ENCODE peak calls at places on chromosomes 3 and 15, in five cellular contexts. One of them, this sample, is unnamed.

GRCh38 chr15:61051570-61052031 is 177.5 kb downstream of the RORA start:
- DNase-seq in A549: peak; percentile 15
- DNase-seq in GM12878: no peak
- DNase-seq in K562: no peak
- DNase-seq in HepG2: peak; percentile 24
- DNase-seq in this sample: peak; percentile 69

GRCh38 chr3:140850210-140850955 is 91.3 kb upstream of the SLC25A36 start:
- DNase-seq in K562: no peak
- DNase-seq in GM12878: no peak
- DNase-seq in A549: no peak
- DNase-seq in HepG2: no peak
- DNase-seq in this sample: no peak

GRCh38 chr15:90553248-90553745 is 23.6 kb downstream of the CRTC3 start:
- DNase-seq in HepG2: no peak
- DNase-seq in A549: no peak
- DNase-seq in K562: no peak
- DNase-seq in GM12878: no peak
- DNase-seq in this sample: no peak

GRCh38 chr3:48521635-48522034 is 17.7 kb upstream of the SHISA5 start:
- DNase-seq in K562: no peak
- DNase-seq in HepG2: no peak
- DNase-seq in GM12878: no peak
- DNase-seq in A549: no peak
- DNase-seq in this sample: no peak

GRCh38 chr3:39499651-39500273 is 32.3 kb downstream of the MOBP start:
- DNase-seq in GM12878: no peak
- DNase-seq in K562: no peak
- DNase-seq in A549: no peak
- DNase-seq in HepG2: peak; percentile 9
- DNase-seq in this sample: no peak

GRCh38 chr15:40313531-40314398 is 6.0 kb upstream of the PLCB2 start:
- DNase-seq in GM12878: no peak
- DNase-seq in HepG2: peak; percentile 53
- DNase-seq in A549: no peak
- DNase-seq in K562: no peak
- DNase-seq in this sample: no peak

GRCh38 chr3:31186041-31186440 is 291.6 kb upstream of the GADL1 start:
- DNase-seq in K562: no peak
- DNase-seq in HepG2: no peak
- DNase-seq in GM12878: no peak
- DNase-seq in A549: no peak
- DNase-seq in this sample: no peak

GRCh38 chr15:70754862-70755261 is 8.5 kb downstream of the UACA start:
- DNase-seq in K562: no peak
- DNase-seq in HepG2: no peak
- DNase-seq in A549: no peak
- DNase-seq in GM12878: no peak
- DNase-seq in this sample: no peak

GRCh38 chr3:143203848-143204247 is 84.3 kb downstream of the CHST2 start:
- DNase-seq in GM12878: no peak
- DNase-seq in A549: no peak
- DNase-seq in K562: no peak
- DNase-seq in HepG2: no peak
- DNase-seq in this sample: no peak

GRCh38 chr3:116342499-116342898 is 102.8 kb downstream of the LSAMP start:
- DNase-seq in GM12878: no peak
- DNase-seq in HepG2: no peak
- DNase-seq in A549: no peak
- DNase-seq in K562: no peak
- DNase-seq in this sample: no peak

GRCh38 chr3:33360136-33360825 is 79.9 kb downstream of the UBP1 start:
- DNase-seq in A549: peak; percentile 31
- DNase-seq in GM12878: no peak
- DNase-seq in HepG2: peak; percentile 41
- DNase-seq in K562: no peak
- DNase-seq in this sample: no peak

GRCh38 chr3:61830111-61830400 is 268.7 kb downstream of the PTPRG start:
- DNase-seq in HepG2: no peak
- DNase-seq in GM12878: no peak
- DNase-seq in K562: no peak
- DNase-seq in A549: no peak
- DNase-seq in this sample: no peak

GRCh38 chr3:55455915-55456314 is 31.2 kb downstream of the WNT5A start:
- DNase-seq in K562: no peak
- DNase-seq in GM12878: no peak
- DNase-seq in HepG2: no peak
- DNase-seq in A549: no peak
- DNase-seq in this sample: no peak

GRCh38 chr15:89457086-89457485 is 39.3 kb downstream of the RHCG start:
- DNase-seq in K562: peak; percentile 77
- DNase-seq in HepG2: peak; percentile 12
- DNase-seq in GM12878: no peak
- DNase-seq in A549: peak; percentile 81
- DNase-seq in this sample: peak; percentile 74

GRCh38 chr15:55250951-55251350 is 38.7 kb downstream of the RAB27A start:
- DNase-seq in A549: no peak
- DNase-seq in HepG2: no peak
- DNase-seq in K562: no peak
- DNase-seq in GM12878: no peak
- DNase-seq in this sample: no peak

GRCh38 chr3:75254685-75255084 is 409.4 kb upstream of the FRG2C start:
- DNase-seq in A549: no peak
- DNase-seq in GM12878: no peak
- DNase-seq in K562: no peak
- DNase-seq in HepG2: no peak
- DNase-seq in this sample: peak; percentile 87

GRCh38 chr3:149833241-149833640 is 20.2 kb downstream of the RNF13 start:
- DNase-seq in A549: no peak
- DNase-seq in K562: no peak
- DNase-seq in HepG2: no peak
- DNase-seq in GM12878: no peak
- DNase-seq in this sample: no peak

GRCh38 chr3:10437272-10437994 is 68.0 kb downstream of the ATP2B2 start:
- DNase-seq in GM12878: peak; percentile 48
- DNase-seq in A549: no peak
- DNase-seq in HepG2: no peak
- DNase-seq in K562: no peak
- DNase-seq in this sample: no peak

GRCh38 chr15:42681119-42681518 is 55.8 kb downstream of the CDAN1 start:
- DNase-seq in GM12878: no peak
- DNase-seq in K562: no peak
- DNase-seq in A549: no peak
- DNase-seq in HepG2: no peak
- DNase-seq in this sample: no peak

GRCh38 chr3:12154151-12154550 is 4.6 kb downstream of the TIMP4 start:
- DNase-seq in K562: no peak
- DNase-seq in HepG2: no peak
- DNase-seq in GM12878: no peak
- DNase-seq in A549: no peak
- DNase-seq in this sample: no peak

GRCh38 chr15:29324746-29325145 is 55.1 kb upstream of the NSMCE3 start:
- DNase-seq in GM12878: no peak
- DNase-seq in A549: no peak
- DNase-seq in K562: no peak
- DNase-seq in HepG2: no peak
- DNase-seq in this sample: no peak

GRCh38 chr3:47573190-47574172 is 5.2 kb downstream of the CSPG5 start:
- DNase-seq in K562: no peak
- DNase-seq in HepG2: no peak
- DNase-seq in GM12878: no peak
- DNase-seq in A549: no peak
- DNase-seq in this sample: no peak

GRCh38 chr15:99279290-99279689 is 28.0 kb downstream of the LRRC28 start:
- DNase-seq in A549: no peak
- DNase-seq in GM12878: no peak
- DNase-seq in K562: no peak
- DNase-seq in HepG2: no peak
- DNase-seq in this sample: no peak

GRCh38 chr3:133575121-133575520 is 1.6 kb downstream of the CDV3 start:
- DNase-seq in GM12878: peak; percentile 30
- DNase-seq in K562: no peak
- DNase-seq in A549: no peak
- DNase-seq in HepG2: no peak
- DNase-seq in this sample: no peak

GRCh38 chr3:69200384-69201068 is 78.1 kb upstream of the LMOD3 start:
- DNase-seq in HepG2: peak; percentile 88
- DNase-seq in K562: no peak
- DNase-seq in A549: no peak
- DNase-seq in GM12878: no peak
- DNase-seq in this sample: peak; percentile 62

GRCh38 chr3:181896605-181897004 is 184.9 kb downstream of the SOX2 start:
- DNase-seq in GM12878: no peak
- DNase-seq in HepG2: no peak
- DNase-seq in A549: no peak
- DNase-seq in K562: no peak
- DNase-seq in this sample: no peak

GRCh38 chr3:126473292-126474168 is 2.2 kb downstream of the ZXDC start:
- DNase-seq in HepG2: no peak
- DNase-seq in GM12878: no peak
- DNase-seq in A549: no peak
- DNase-seq in K562: no peak
- DNase-seq in this sample: no peak

GRCh38 chr3:49663831-49664230 is 10.3 kb upstream of the APEH start:
- DNase-seq in A549: no peak
- DNase-seq in K562: no peak
- DNase-seq in HepG2: no peak
- DNase-seq in GM12878: no peak
- DNase-seq in this sample: no peak

GRCh38 chr3:108378153-108378951 is 82.0 kb downstream of the HHLA2 start:
- DNase-seq in GM12878: no peak
- DNase-seq in A549: no peak
- DNase-seq in K562: no peak
- DNase-seq in HepG2: no peak
- DNase-seq in this sample: no peak

GRCh38 chr3:108383306-108383705 is 87.0 kb downstream of the HHLA2 start:
- DNase-seq in GM12878: no peak
- DNase-seq in HepG2: no peak
- DNase-seq in K562: no peak
- DNase-seq in A549: no peak
- DNase-seq in this sample: no peak

GRCh38 chr3:108377384-108377783 is 81.0 kb downstream of the HHLA2 start:
- DNase-seq in K562: no peak
- DNase-seq in HepG2: no peak
- DNase-seq in GM12878: no peak
- DNase-seq in A549: no peak
- DNase-seq in this sample: peak; percentile 11

GRCh38 chr3:108381531-108381930 is 85.2 kb downstream of the HHLA2 start:
- DNase-seq in GM12878: no peak
- DNase-seq in K562: no peak
- DNase-seq in HepG2: no peak
- DNase-seq in A549: no peak
- DNase-seq in this sample: peak; percentile 33

DNA sequence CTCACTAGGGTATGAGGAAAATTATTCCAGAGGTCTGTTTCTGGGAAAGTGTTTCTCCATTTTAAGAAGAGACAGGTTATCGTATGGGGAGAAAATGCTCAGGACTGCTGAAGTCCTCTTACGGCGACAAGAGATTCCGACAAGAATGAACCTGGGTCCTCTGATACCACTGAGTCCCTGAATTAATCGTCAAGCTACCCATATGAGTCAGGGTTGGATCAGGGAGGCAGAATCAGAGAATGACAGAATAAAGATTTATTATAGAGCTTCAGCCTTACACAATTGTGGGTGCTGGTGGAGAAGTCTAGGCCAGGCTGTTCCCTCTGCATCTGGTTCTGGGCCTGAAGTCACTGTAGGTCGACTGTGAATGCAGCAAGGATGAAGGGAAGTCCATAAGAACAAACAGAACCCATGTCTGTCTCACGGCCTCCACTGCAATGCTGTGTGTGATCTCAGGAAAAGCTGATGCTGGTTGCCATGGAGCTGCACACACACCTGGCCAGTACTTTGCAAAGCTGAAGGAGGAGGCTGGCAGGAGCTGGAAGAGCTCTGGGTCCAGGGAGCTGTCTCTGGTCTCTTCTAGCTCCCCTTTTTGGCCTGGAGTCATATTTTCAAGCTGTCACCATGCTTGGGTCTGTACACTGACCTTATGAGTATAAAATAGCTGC is 83.9 kb downstream of the HHLA2 start:
- DNase-seq in GM12878: no peak
- DNase-seq in HepG2: no peak
- DNase-seq in K562: no peak
- DNase-seq in A549: no peak
- DNase-seq in this sample: no peak
- TF ChIP-seq JUNB in GM12878: no peak
- TF ChIP-seq JUNB in HepG2: no peak
- TF ChIP-seq JUNB in K562: no peak
- TF ChIP-seq JUNB in A549: no peak
- TF ChIP-seq JUNB in this sample: no peak

GRCh38 chr15:101453123-101454120 is 36.1 kb downstream of the PCSK6 start:
- DNase-seq in A549: no peak
- DNase-seq in HepG2: peak; percentile 62
- DNase-seq in GM12878: no peak
- DNase-seq in K562: no peak
- DNase-seq in this sample: no peak
- H3K4me3 ChIP-seq in A549: no peak overlapping the region
- H3K4me3 ChIP-seq in HepG2: peak overlapping the region; percentile 21
- H3K4me3 ChIP-seq in GM12878: no peak overlapping the region
- H3K4me3 ChIP-seq in K562: no peak overlapping the region
- H3K4me3 ChIP-seq in this sample: no peak overlapping the region

DNA sequence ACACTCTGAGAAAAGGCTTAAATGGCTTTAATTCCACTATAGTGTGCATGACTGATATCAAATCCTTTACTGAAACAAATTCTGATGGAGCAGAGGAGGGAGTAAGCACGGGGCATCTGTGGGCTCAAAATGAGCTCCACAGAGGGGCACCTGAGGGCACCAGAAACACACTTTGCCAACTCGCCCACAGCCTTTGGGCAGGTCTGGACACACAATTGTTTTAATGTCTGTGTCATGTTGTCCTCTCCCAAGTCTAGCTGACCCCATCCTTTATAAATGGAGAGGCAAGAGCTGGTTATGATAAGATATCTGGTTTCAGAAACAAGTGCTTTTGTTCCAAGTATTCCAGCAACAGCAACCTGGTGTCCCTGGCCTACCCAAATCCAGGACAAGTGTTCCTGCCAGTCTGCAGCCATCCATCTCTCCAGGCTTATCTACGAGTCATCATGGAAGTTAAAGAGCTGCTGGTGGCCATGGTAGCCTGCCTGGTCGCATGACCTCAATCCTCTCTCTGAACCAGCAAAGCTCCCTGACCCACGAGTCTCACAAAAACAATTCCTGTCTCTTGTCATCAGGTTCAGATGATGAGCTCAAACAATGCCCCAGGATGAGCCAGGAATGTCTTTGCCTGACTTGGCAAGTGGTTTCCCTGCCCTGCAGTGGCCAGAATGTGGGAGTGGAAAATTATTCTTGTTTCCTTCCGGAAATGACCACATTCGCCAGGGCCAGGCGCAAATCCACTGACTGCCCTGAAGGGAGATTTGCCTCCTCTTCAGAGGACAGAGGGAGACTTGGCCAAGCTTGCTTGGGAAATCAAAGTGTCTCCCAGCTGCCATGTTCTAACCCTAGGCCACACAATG is 64.4 kb upstream of the TPM1 start:
- DNase-seq in K562: no peak
- DNase-seq in A549: no peak
- DNase-seq in HepG2: no peak
- DNase-seq in GM12878: no peak
- DNase-seq in this sample: no peak
- TF ChIP-seq JUNB in K562: no peak
- TF ChIP-seq JUNB in A549: no peak
- TF ChIP-seq JUNB in HepG2: no peak
- TF ChIP-seq JUNB in GM12878: no peak
- TF ChIP-seq JUNB in this sample: no peak

GRCh38 chr15:85580914-85581313 is 200.5 kb downstream of the AKAP13 start:
- DNase-seq in GM12878: no peak
- DNase-seq in HepG2: no peak
- DNase-seq in A549: no peak
- DNase-seq in K562: no peak
- DNase-seq in this sample: no peak
- H3K4me3 ChIP-seq in GM12878: no peak overlapping the region
- H3K4me3 ChIP-seq in HepG2: no peak overlapping the region
- H3K4me3 ChIP-seq in A549: peak overlapping the region; percentile 48
- H3K4me3 ChIP-seq in K562: no peak overlapping the region
- H3K4me3 ChIP-seq in this sample: no peak overlapping the region